ENCODE peak calls at places on chromosomes 11 and 22, in five cellular contexts. K is CD8-positive, alpha-beta memory T cell; R is K562; E is lung; X is esophagus squamous epithelium. M is an unnamed sample.

GRCh38 chr22:30881361-30882180 is 87.0 kb downstream of the MORC2 start:
- DNase-seq in K (no peak), R (peak; percentile 92), E (no peak), X (no peak), M (no peak)

GRCh38 chr11:111776398-111777093 is 10.4 kb upstream of the PPP2R1B start:
- DNase-seq in K (no peak), R (no peak), E (no peak), X (no peak), M (no peak)

GRCh38 chr22:26398741-26399153 is 30.3 kb upstream of the ASPHD2 start:
- DNase-seq in K (peak; percentile 10), R (peak; percentile 69), E (peak; percentile 36), X (no peak), M (no peak)

GRCh38 chr22:43151251-43152000 is at the start of gene TSPO:
- DNase-seq in K (peak; percentile 67), R (peak; percentile 53), E (peak; percentile 74), X (no peak), M (no peak)

GRCh38 chr11:16346975-16347374 is 9.4 kb downstream of the SOX6 start:
- DNase-seq in K (no peak), R (peak; percentile 69), E (no peak), X (no peak), M (no peak)

GRCh38 chr22:38886333-38886732 is 14.3 kb upstream of the CBX6 start:
- DNase-seq in K (no peak), R (no peak), E (no peak), X (no peak), M (no peak)

GRCh38 chr11:134792044-134792443 is 380.0 kb upstream of the B3GAT1 start:
- DNase-seq in K (no peak), R (no peak), E (no peak), X (no peak), M (no peak)

GRCh38 chr11:102798012-102798746 is at the start of gene MMP1:
- DNase-seq in K (no peak), R (no peak), E (no peak), X (no peak), M (no peak)

GRCh38 chr22:38841211-38841610 is 2.6 kb downstream of the NPTXR start:
- DNase-seq in K (no peak), R (no peak), E (no peak), X (no peak), M (no peak)

GRCh38 chr22:46392137-46392844 is 56.8 kb downstream of the TRMU start:
- DNase-seq in K (no peak), R (no peak), E (no peak), X (no peak), M (no peak)

GRCh38 chr11:31509017-31509411 is 408 bp downstream of the IMMP1L start:
- DNase-seq in K (no peak), R (peak; percentile 34), E (no peak), X (no peak), M (no peak)

GRCh38 chr11:33000181-33000580 is 15.5 kb upstream of the DEPDC7 start:
- DNase-seq in K (no peak), R (no peak), E (no peak), X (no peak), M (no peak)

GRCh38 chr11:6588018-6588417 is 15.4 kb downstream of the RRP8 start:
- DNase-seq in K (no peak), R (no peak), E (no peak), X (no peak), M (no peak)

GRCh38 chr11:96044747-96045146 is 120.8 kb upstream of the MTMR2 start:
- DNase-seq in K (no peak), R (no peak), E (no peak), X (no peak), M (no peak)
- H3K36me3 ChIP-seq in K (peaks cover 2% of the 10 kb centered on the region), R (no peaks in the 10 kb centered on the region), E (no peaks in the 10 kb centered on the region), X (no peaks in the 10 kb centered on the region), M (no peaks in the 10 kb centered on the region)

DNA sequence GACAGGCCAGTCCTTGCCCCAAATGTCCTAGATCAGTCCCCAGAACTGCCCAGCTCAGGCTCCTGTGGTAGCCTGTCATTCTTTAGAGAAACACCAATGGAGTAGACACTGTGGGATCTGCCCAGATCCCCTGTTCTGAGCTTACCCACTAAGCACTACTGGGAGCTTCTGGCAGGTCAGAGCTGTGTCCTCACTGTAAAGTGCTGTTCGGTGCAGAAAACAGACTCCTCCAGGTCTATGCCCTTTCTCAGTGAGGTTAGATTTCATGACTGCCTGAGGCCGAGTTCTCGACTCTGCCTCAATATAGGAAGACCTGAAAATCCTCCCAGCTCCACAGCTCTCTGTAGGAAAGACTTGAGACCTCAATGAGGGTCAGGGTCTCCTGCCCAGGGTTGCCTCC is 67.5 kb upstream of the IGLL5 start:
- DNase-seq in K (no peak), R (no peak), E (no peak), X (no peak), M (no peak)
- H3K4me3 ChIP-seq in K (peak overlapping the region; percentile 28), R (no peak overlapping the region), E (no peak overlapping the region), X (no peak overlapping the region), M (no peak overlapping the region)

GRCh38 chr11:25529572-25529971 is 802.4 kb upstream of the ANO3 start:
- DNase-seq in K (no peak), R (no peak), E (no peak), X (no peak), M (no peak)

GRCh38 chr11:25537393-25537792 is 794.5 kb upstream of the ANO3 start:
- DNase-seq in K (no peak), R (no peak), E (no peak), X (no peak), M (no peak)

GRCh38 chr11:25535462-25535861 is 796.5 kb upstream of the ANO3 start:
- DNase-seq in K (no peak), R (no peak), E (no peak), X (no peak), M (no peak)
- H3K4me1 ChIP-seq in K (no peaks in the 10 kb centered on the region), R (no peaks in the 10 kb centered on the region), E (no peaks in the 10 kb centered on the region), X (no peaks in the 10 kb centered on the region), M (no peaks in the 10 kb centered on the region)

GRCh38 chr11:86510674-86511073 is 136.0 kb downstream of the CCDC81 start:
- DNase-seq in K (no peak), R (no peak), E (no peak), X (no peak), M (no peak)

GRCh38 chr11:86510097-86510496 is 135.4 kb downstream of the CCDC81 start:
- DNase-seq in K (no peak), R (no peak), E (no peak), X (no peak), M (no peak)

GRCh38 chr11:86508604-86509471 is 134.2 kb downstream of the CCDC81 start:
- DNase-seq in K (no peak), R (no peak), E (no peak), X (no peak), M (no peak)

GRCh38 chr11:86511086-86511551 is 136.4 kb downstream of the CCDC81 start:
- DNase-seq in K (no peak), R (no peak), E (no peak), X (no peak), M (no peak)

DNA sequence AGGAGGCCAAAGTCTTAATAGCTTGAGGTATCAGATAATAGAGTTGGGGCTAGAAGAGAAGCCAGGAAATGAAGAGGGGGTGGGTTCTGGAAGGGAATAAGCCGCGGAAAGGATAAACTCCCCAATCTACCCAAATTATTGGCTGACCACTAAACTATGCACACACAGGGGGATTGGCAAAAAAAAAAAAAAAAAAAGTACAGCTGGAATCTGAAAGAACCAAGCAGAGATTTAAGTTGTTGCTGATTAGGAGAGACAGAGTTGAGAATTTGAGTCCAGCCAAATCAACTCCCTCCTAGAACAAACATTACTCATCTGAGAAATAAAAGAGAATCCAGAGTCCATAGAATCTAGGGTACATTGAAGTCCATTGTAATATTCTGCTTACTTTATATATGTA is 134.9 kb downstream of the CCDC81 start:
- DNase-seq in K (no peak), R (no peak), E (no peak), X (no peak), M (no peak)
- H3K36me3 ChIP-seq in K (no peaks in the 10 kb centered on the region), R (no peaks in the 10 kb centered on the region), E (peaks cover 2% of the 10 kb centered on the region), X (no peaks in the 10 kb centered on the region), M (no peaks in the 10 kb centered on the region)

GRCh38 chr11:37474889-37475288 is 876.9 kb upstream of the RAG2 start:
- DNase-seq in K (no peak), R (no peak), E (no peak), X (no peak), M (no peak)
- H3K4me3 ChIP-seq in K (no peak overlapping the region), R (no peak overlapping the region), E (no peak overlapping the region), X (no peak overlapping the region), M (no peak overlapping the region)

DNA sequence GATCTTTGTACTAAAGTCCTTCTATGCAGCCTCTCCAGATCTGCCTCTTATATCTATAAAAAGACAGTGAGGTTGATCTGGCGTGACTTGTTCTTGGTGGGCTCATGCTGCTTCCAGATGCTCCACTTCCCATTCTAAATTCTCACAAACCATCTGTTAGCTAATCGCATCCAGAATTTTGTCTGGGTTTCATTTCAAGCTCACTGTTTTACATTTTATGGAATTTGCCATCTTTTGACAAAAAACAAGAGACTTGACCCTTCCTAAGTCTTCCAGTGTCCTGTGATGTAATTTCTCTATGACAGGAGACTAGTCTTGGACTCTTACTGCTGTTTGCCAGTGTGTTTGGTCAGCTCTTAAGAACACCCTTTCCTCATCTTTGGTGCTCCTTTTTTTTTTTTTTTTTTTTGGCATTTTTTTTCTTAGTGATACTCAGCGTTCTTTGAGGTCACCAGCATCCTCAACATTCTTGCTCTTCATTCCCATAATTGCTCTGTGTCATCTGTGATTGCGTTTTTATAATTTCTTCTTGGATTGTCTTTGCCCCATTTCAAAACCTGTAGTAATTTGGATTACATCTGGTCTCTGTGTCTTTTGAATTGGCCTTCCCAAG is 23.1 kb downstream of the CRKL start:
- DNase-seq in K (no peak), R (no peak), E (no peak), X (no peak), M (no peak)
- H3K4me1 ChIP-seq in K (peaks cover 61% of the 10 kb centered on the region), R (peaks cover 23% of the 10 kb centered on the region), E (peaks cover 14% of the 10 kb centered on the region), X (peaks cover 16% of the 10 kb centered on the region), M (peaks cover 67% of the 10 kb centered on the region)

GRCh38 chr22:20040801-20041200 is 19.9 kb downstream of the TANGO2 start:
- DNase-seq in K (no peak), R (no peak), E (no peak), X (no peak), M (no peak)

GRCh38 chr22:20044495-20045151 is 23.7 kb downstream of the TANGO2 start:
- DNase-seq in K (no peak), R (no peak), E (no peak), X (no peak), M (no peak)

GRCh38 chr22:20046730-20047129 is 25.8 kb downstream of the TANGO2 start:
- DNase-seq in K (no peak), R (no peak), E (no peak), X (no peak), M (no peak)

GRCh38 chr22:20043997-20044342 is 23.1 kb downstream of the TANGO2 start:
- DNase-seq in K (no peak), R (no peak), E (no peak), X (no peak), M (no peak)

GRCh38 chr22:20043057-20043996 is 22.4 kb downstream of the TANGO2 start:
- DNase-seq in K (no peak), R (no peak), E (no peak), X (no peak), M (no peak)
- H3K36me3 ChIP-seq in K (peaks cover 17% of the 10 kb centered on the region), R (peaks cover 82% of the 10 kb centered on the region), E (peaks cover 44% of the 10 kb centered on the region), X (peaks cover 6% of the 10 kb centered on the region), M (peaks cover 16% of the 10 kb centered on the region)

GRCh38 chr11:99461913-99462312 is 441.2 kb downstream of the CNTN5 start:
- DNase-seq in K (no peak), R (no peak), E (no peak), X (no peak), M (no peak)
- H3K4me3 ChIP-seq in K (no peak overlapping the region), R (no peak overlapping the region), E (no peak overlapping the region), X (no peak overlapping the region), M (no peak overlapping the region)